ENCODE peak calls at places on chromosome 17, in eight cellular contexts. One of them, this sample, is unnamed.

GRCh38 chr17:9306086-9306485 is 269.5 kb downstream of the STX8 start:
- DNase-seq in substantia nigra: no peak
- DNase-seq in PC-9: no peak
- DNase-seq in mesothelial cell of epicardium: no peak
- DNase-seq in activated CD4-positive, alpha-beta T cell treated with anti-CD3 and anti-CD28 coated beads for 1 hour: no peak
- DNase-seq in T-helper 9 cell: no peak
- DNase-seq in GM03348: no peak
- DNase-seq in NCI-H1417: no peak
- DNase-seq in this sample: no peak

GRCh38 chr17:74987909-74988711 is 678 bp downstream of the CDR2L start:
- DNase-seq in substantia nigra: peak; percentile 75
- DNase-seq in PC-9: no peak
- DNase-seq in mesothelial cell of epicardium: peak; percentile 69
- DNase-seq in activated CD4-positive, alpha-beta T cell treated with anti-CD3 and anti-CD28 coated beads for 1 hour: no peak
- DNase-seq in T-helper 9 cell: peak; percentile 16
- DNase-seq in GM03348: peak; percentile 91
- DNase-seq in NCI-H1417: peak; percentile 54
- DNase-seq in this sample: peak; percentile 76

GRCh38 chr17:79023180-79023705 is 726 bp upstream of the C1QTNF1 start:
- DNase-seq in substantia nigra: no peak
- DNase-seq in PC-9: no peak
- DNase-seq in mesothelial cell of epicardium: no peak
- DNase-seq in activated CD4-positive, alpha-beta T cell treated with anti-CD3 and anti-CD28 coated beads for 1 hour: no peak
- DNase-seq in T-helper 9 cell: no peak
- DNase-seq in GM03348: no peak
- DNase-seq in NCI-H1417: no peak
- DNase-seq in this sample: no peak

GRCh38 chr17:62970617-62971016 is 4.6 kb downstream of the TANC2 start:
- DNase-seq in substantia nigra: no peak
- DNase-seq in PC-9: no peak
- DNase-seq in mesothelial cell of epicardium: no peak
- DNase-seq in activated CD4-positive, alpha-beta T cell treated with anti-CD3 and anti-CD28 coated beads for 1 hour: no peak
- DNase-seq in T-helper 9 cell: no peak
- DNase-seq in GM03348: no peak
- DNase-seq in NCI-H1417: no peak
- DNase-seq in this sample: no peak

GRCh38 chr17:7835818-7836595 is 2.0 kb downstream of the KDM6B start:
- DNase-seq in substantia nigra: peak; percentile 74
- DNase-seq in PC-9: no peak
- DNase-seq in mesothelial cell of epicardium: no peak
- DNase-seq in activated CD4-positive, alpha-beta T cell treated with anti-CD3 and anti-CD28 coated beads for 1 hour: no peak
- DNase-seq in T-helper 9 cell: peak; percentile 57
- DNase-seq in GM03348: peak; percentile 68
- DNase-seq in NCI-H1417: peak; percentile 66
- DNase-seq in this sample: peak; percentile 65

GRCh38 chr17:34720760-34721159 is 141.4 kb downstream of the TMEM132E start:
- DNase-seq in substantia nigra: no peak
- DNase-seq in PC-9: peak; percentile 87
- DNase-seq in mesothelial cell of epicardium: no peak
- DNase-seq in activated CD4-positive, alpha-beta T cell treated with anti-CD3 and anti-CD28 coated beads for 1 hour: no peak
- DNase-seq in T-helper 9 cell: no peak
- DNase-seq in GM03348: no peak
- DNase-seq in NCI-H1417: no peak
- DNase-seq in this sample: no peak

GRCh38 chr17:80012751-80013741 is 22.6 kb downstream of the TBC1D16 start:
- DNase-seq in substantia nigra: no peak
- DNase-seq in PC-9: no peak
- DNase-seq in mesothelial cell of epicardium: no peak
- DNase-seq in activated CD4-positive, alpha-beta T cell treated with anti-CD3 and anti-CD28 coated beads for 1 hour: no peak
- DNase-seq in T-helper 9 cell: no peak
- DNase-seq in GM03348: no peak
- DNase-seq in NCI-H1417: no peak
- DNase-seq in this sample: no peak

GRCh38 chr17:12180644-12181261 is 160.1 kb downstream of the MAP2K4 start:
- DNase-seq in substantia nigra: no peak
- DNase-seq in PC-9: peak; percentile 34
- DNase-seq in mesothelial cell of epicardium: no peak
- DNase-seq in activated CD4-positive, alpha-beta T cell treated with anti-CD3 and anti-CD28 coated beads for 1 hour: no peak
- DNase-seq in T-helper 9 cell: no peak
- DNase-seq in GM03348: peak; percentile 72
- DNase-seq in NCI-H1417: peak; percentile 44
- DNase-seq in this sample: peak; percentile 58

GRCh38 chr17:52546990-52547389 is 388.5 kb upstream of the CA10 start:
- DNase-seq in substantia nigra: no peak
- DNase-seq in PC-9: no peak
- DNase-seq in mesothelial cell of epicardium: no peak
- DNase-seq in activated CD4-positive, alpha-beta T cell treated with anti-CD3 and anti-CD28 coated beads for 1 hour: no peak
- DNase-seq in T-helper 9 cell: no peak
- DNase-seq in GM03348: no peak
- DNase-seq in NCI-H1417: no peak
- DNase-seq in this sample: no peak

GRCh38 chr17:65667656-65668055 is 106.2 kb upstream of the AXIN2 start:
- DNase-seq in substantia nigra: no peak
- DNase-seq in PC-9: no peak
- DNase-seq in mesothelial cell of epicardium: no peak
- DNase-seq in activated CD4-positive, alpha-beta T cell treated with anti-CD3 and anti-CD28 coated beads for 1 hour: no peak
- DNase-seq in T-helper 9 cell: no peak
- DNase-seq in GM03348: no peak
- DNase-seq in NCI-H1417: no peak
- DNase-seq in this sample: no peak

GRCh38 chr17:33152793-33153192 is 140.3 kb downstream of the ASIC2 start:
- DNase-seq in substantia nigra: no peak
- DNase-seq in PC-9: no peak
- DNase-seq in mesothelial cell of epicardium: no peak
- DNase-seq in activated CD4-positive, alpha-beta T cell treated with anti-CD3 and anti-CD28 coated beads for 1 hour: no peak
- DNase-seq in T-helper 9 cell: no peak
- DNase-seq in GM03348: no peak
- DNase-seq in NCI-H1417: no peak
- DNase-seq in this sample: no peak

GRCh38 chr17:17062356-17062755 is 20.1 kb downstream of the MPRIP start:
- DNase-seq in substantia nigra: no peak
- DNase-seq in PC-9: no peak
- DNase-seq in mesothelial cell of epicardium: no peak
- DNase-seq in activated CD4-positive, alpha-beta T cell treated with anti-CD3 and anti-CD28 coated beads for 1 hour: no peak
- DNase-seq in T-helper 9 cell: no peak
- DNase-seq in GM03348: no peak
- DNase-seq in NCI-H1417: peak; percentile 1
- DNase-seq in this sample: peak; percentile 71

GRCh38 chr17:39667262-39668140 is 752 bp upstream of the PNMT start:
- DNase-seq in substantia nigra: peak; percentile 40
- DNase-seq in PC-9: no peak
- DNase-seq in mesothelial cell of epicardium: no peak
- DNase-seq in activated CD4-positive, alpha-beta T cell treated with anti-CD3 and anti-CD28 coated beads for 1 hour: no peak
- DNase-seq in T-helper 9 cell: no peak
- DNase-seq in GM03348: no peak
- DNase-seq in NCI-H1417: peak; percentile 48
- DNase-seq in this sample: peak; percentile 52

GRCh38 chr17:50274945-50275221 is 617 bp downstream of the TMEM92 start:
- DNase-seq in substantia nigra: no peak
- DNase-seq in PC-9: no peak
- DNase-seq in mesothelial cell of epicardium: no peak
- DNase-seq in activated CD4-positive, alpha-beta T cell treated with anti-CD3 and anti-CD28 coated beads for 1 hour: no peak
- DNase-seq in T-helper 9 cell: no peak
- DNase-seq in GM03348: no peak
- DNase-seq in NCI-H1417: no peak
- DNase-seq in this sample: no peak

GRCh38 chr17:14346801-14347200 is 45.9 kb downstream of the HS3ST3B1 start:
- DNase-seq in substantia nigra: no peak
- DNase-seq in PC-9: no peak
- DNase-seq in mesothelial cell of epicardium: no peak
- DNase-seq in activated CD4-positive, alpha-beta T cell treated with anti-CD3 and anti-CD28 coated beads for 1 hour: no peak
- DNase-seq in T-helper 9 cell: no peak
- DNase-seq in GM03348: no peak
- DNase-seq in NCI-H1417: no peak
- DNase-seq in this sample: no peak

GRCh38 chr17:64423881-64424280 is 25.0 kb upstream of the MILR1 start:
- DNase-seq in substantia nigra: no peak
- DNase-seq in PC-9: no peak
- DNase-seq in mesothelial cell of epicardium: no peak
- DNase-seq in activated CD4-positive, alpha-beta T cell treated with anti-CD3 and anti-CD28 coated beads for 1 hour: no peak
- DNase-seq in T-helper 9 cell: no peak
- DNase-seq in GM03348: no peak
- DNase-seq in NCI-H1417: no peak
- DNase-seq in this sample: no peak

GRCh38 chr17:73058022-73058421 is 34.5 kb downstream of the SLC39A11 start:
- DNase-seq in substantia nigra: no peak
- DNase-seq in PC-9: no peak
- DNase-seq in mesothelial cell of epicardium: no peak
- DNase-seq in activated CD4-positive, alpha-beta T cell treated with anti-CD3 and anti-CD28 coated beads for 1 hour: no peak
- DNase-seq in T-helper 9 cell: no peak
- DNase-seq in GM03348: no peak
- DNase-seq in NCI-H1417: no peak
- DNase-seq in this sample: no peak

GRCh38 chr17:69448431-69449102 is 34.1 kb downstream of the MAP2K6 start:
- DNase-seq in substantia nigra: peak; percentile 65
- DNase-seq in PC-9: no peak
- DNase-seq in mesothelial cell of epicardium: no peak
- DNase-seq in activated CD4-positive, alpha-beta T cell treated with anti-CD3 and anti-CD28 coated beads for 1 hour: no peak
- DNase-seq in T-helper 9 cell: no peak
- DNase-seq in GM03348: no peak
- DNase-seq in NCI-H1417: peak; percentile 59
- DNase-seq in this sample: no peak

GRCh38 chr17:45276031-45276430 is 14.1 kb upstream of the SPATA32 start:
- DNase-seq in substantia nigra: no peak
- DNase-seq in PC-9: no peak
- DNase-seq in mesothelial cell of epicardium: no peak
- DNase-seq in activated CD4-positive, alpha-beta T cell treated with anti-CD3 and anti-CD28 coated beads for 1 hour: no peak
- DNase-seq in T-helper 9 cell: no peak
- DNase-seq in GM03348: no peak
- DNase-seq in NCI-H1417: no peak
- DNase-seq in this sample: peak; percentile 83

GRCh38 chr17:67434061-67434525 is 57.0 kb downstream of the PITPNC1 start:
- DNase-seq in substantia nigra: no peak
- DNase-seq in PC-9: no peak
- DNase-seq in mesothelial cell of epicardium: no peak
- DNase-seq in activated CD4-positive, alpha-beta T cell treated with anti-CD3 and anti-CD28 coated beads for 1 hour: peak; percentile 23
- DNase-seq in T-helper 9 cell: peak; percentile 55
- DNase-seq in GM03348: no peak
- DNase-seq in NCI-H1417: no peak
- DNase-seq in this sample: no peak

GRCh38 chr17:51860934-51861561 is 297.5 kb downstream of the CA10 start:
- DNase-seq in substantia nigra: no peak
- DNase-seq in PC-9: no peak
- DNase-seq in mesothelial cell of epicardium: no peak
- DNase-seq in activated CD4-positive, alpha-beta T cell treated with anti-CD3 and anti-CD28 coated beads for 1 hour: no peak
- DNase-seq in T-helper 9 cell: no peak
- DNase-seq in GM03348: peak; percentile 5
- DNase-seq in NCI-H1417: peak; percentile 24
- DNase-seq in this sample: peak; percentile 68

GRCh38 chr17:73288534-73289302 is 23.1 kb downstream of the CDC42EP4 start:
- DNase-seq in substantia nigra: peak; percentile 16
- DNase-seq in PC-9: peak; percentile 76
- DNase-seq in mesothelial cell of epicardium: no peak
- DNase-seq in activated CD4-positive, alpha-beta T cell treated with anti-CD3 and anti-CD28 coated beads for 1 hour: no peak
- DNase-seq in T-helper 9 cell: no peak
- DNase-seq in GM03348: no peak
- DNase-seq in NCI-H1417: no peak
- DNase-seq in this sample: no peak

GRCh38 chr17:54754560-54754959 is 146.1 kb upstream of the TOM1L1 start:
- DNase-seq in substantia nigra: no peak
- DNase-seq in PC-9: no peak
- DNase-seq in mesothelial cell of epicardium: no peak
- DNase-seq in activated CD4-positive, alpha-beta T cell treated with anti-CD3 and anti-CD28 coated beads for 1 hour: no peak
- DNase-seq in T-helper 9 cell: no peak
- DNase-seq in GM03348: no peak
- DNase-seq in NCI-H1417: no peak
- DNase-seq in this sample: peak; percentile 12

GRCh38 chr17:58415371-58416055 is 1.8 kb downstream of the RNF43 start:
- DNase-seq in substantia nigra: peak; percentile 4
- DNase-seq in PC-9: no peak
- DNase-seq in mesothelial cell of epicardium: no peak
- DNase-seq in activated CD4-positive, alpha-beta T cell treated with anti-CD3 and anti-CD28 coated beads for 1 hour: no peak
- DNase-seq in T-helper 9 cell: no peak
- DNase-seq in GM03348: no peak
- DNase-seq in NCI-H1417: peak; percentile 67
- DNase-seq in this sample: no peak

GRCh38 chr17:2181206-2181983 is 122.2 kb downstream of the SMG6 start:
- DNase-seq in substantia nigra: peak; percentile 85
- DNase-seq in PC-9: no peak
- DNase-seq in mesothelial cell of epicardium: no peak
- DNase-seq in activated CD4-positive, alpha-beta T cell treated with anti-CD3 and anti-CD28 coated beads for 1 hour: no peak
- DNase-seq in T-helper 9 cell: no peak
- DNase-seq in GM03348: peak; percentile 83
- DNase-seq in NCI-H1417: no peak
- DNase-seq in this sample: peak; percentile 64

GRCh38 chr17:57106107-57106835 is 21.2 kb downstream of the AKAP1 start:
- DNase-seq in substantia nigra: no peak
- DNase-seq in PC-9: no peak
- DNase-seq in mesothelial cell of epicardium: no peak
- DNase-seq in activated CD4-positive, alpha-beta T cell treated with anti-CD3 and anti-CD28 coated beads for 1 hour: no peak
- DNase-seq in T-helper 9 cell: no peak
- DNase-seq in GM03348: no peak
- DNase-seq in NCI-H1417: peak; percentile 12
- DNase-seq in this sample: peak; percentile 76

GRCh38 chr17:75731086-75731715 is 9.9 kb downstream of the ITGB4 start:
- DNase-seq in substantia nigra: no peak
- DNase-seq in PC-9: no peak
- DNase-seq in mesothelial cell of epicardium: no peak
- DNase-seq in activated CD4-positive, alpha-beta T cell treated with anti-CD3 and anti-CD28 coated beads for 1 hour: no peak
- DNase-seq in T-helper 9 cell: no peak
- DNase-seq in GM03348: no peak
- DNase-seq in NCI-H1417: no peak
- DNase-seq in this sample: no peak

GRCh38 chr17:4433515-4434031 is at the start of gene SPNS3:
- DNase-seq in substantia nigra: peak; percentile 18
- DNase-seq in PC-9: no peak
- DNase-seq in mesothelial cell of epicardium: no peak
- DNase-seq in activated CD4-positive, alpha-beta T cell treated with anti-CD3 and anti-CD28 coated beads for 1 hour: peak; percentile 8
- DNase-seq in T-helper 9 cell: no peak
- DNase-seq in GM03348: no peak
- DNase-seq in NCI-H1417: no peak
- DNase-seq in this sample: no peak

GRCh38 chr17:57266842-57267241 is 10.5 kb downstream of the MSI2 start:
- DNase-seq in substantia nigra: no peak
- DNase-seq in PC-9: no peak
- DNase-seq in mesothelial cell of epicardium: no peak
- DNase-seq in activated CD4-positive, alpha-beta T cell treated with anti-CD3 and anti-CD28 coated beads for 1 hour: no peak
- DNase-seq in T-helper 9 cell: no peak
- DNase-seq in GM03348: no peak
- DNase-seq in NCI-H1417: no peak
- DNase-seq in this sample: no peak

GRCh38 chr17:29514792-29515191 is 52.0 kb downstream of the ABHD15 start:
- DNase-seq in substantia nigra: no peak
- DNase-seq in PC-9: no peak
- DNase-seq in mesothelial cell of epicardium: no peak
- DNase-seq in activated CD4-positive, alpha-beta T cell treated with anti-CD3 and anti-CD28 coated beads for 1 hour: no peak
- DNase-seq in T-helper 9 cell: no peak
- DNase-seq in GM03348: peak; percentile 13
- DNase-seq in NCI-H1417: no peak
- DNase-seq in this sample: peak; percentile 45

GRCh38 chr17:75835315-75835987 is 8.8 kb downstream of the UNC13D start:
- DNase-seq in substantia nigra: no peak
- DNase-seq in PC-9: no peak
- DNase-seq in mesothelial cell of epicardium: no peak
- DNase-seq in activated CD4-positive, alpha-beta T cell treated with anti-CD3 and anti-CD28 coated beads for 1 hour: no peak
- DNase-seq in T-helper 9 cell: no peak
- DNase-seq in GM03348: peak; percentile 41
- DNase-seq in NCI-H1417: peak; percentile 53
- DNase-seq in this sample: peak; percentile 31

GRCh38 chr17:70780031-70780430 is 610.7 kb downstream of the KCNJ2 start:
- DNase-seq in substantia nigra: no peak
- DNase-seq in PC-9: no peak
- DNase-seq in mesothelial cell of epicardium: no peak
- DNase-seq in activated CD4-positive, alpha-beta T cell treated with anti-CD3 and anti-CD28 coated beads for 1 hour: no peak
- DNase-seq in T-helper 9 cell: no peak
- DNase-seq in GM03348: no peak
- DNase-seq in NCI-H1417: no peak
- DNase-seq in this sample: no peak

GRCh38 chr17:30917050-30917449 is 4.7 kb upstream of the ADAP2 start:
- DNase-seq in substantia nigra: no peak
- DNase-seq in PC-9: no peak
- DNase-seq in mesothelial cell of epicardium: no peak
- DNase-seq in activated CD4-positive, alpha-beta T cell treated with anti-CD3 and anti-CD28 coated beads for 1 hour: no peak
- DNase-seq in T-helper 9 cell: no peak
- DNase-seq in GM03348: no peak
- DNase-seq in NCI-H1417: no peak
- DNase-seq in this sample: no peak

GRCh38 chr17:78302478-78302877 is 57.4 kb downstream of the SOCS3 start:
- DNase-seq in substantia nigra: no peak
- DNase-seq in PC-9: no peak
- DNase-seq in mesothelial cell of epicardium: no peak
- DNase-seq in activated CD4-positive, alpha-beta T cell treated with anti-CD3 and anti-CD28 coated beads for 1 hour: no peak
- DNase-seq in T-helper 9 cell: no peak
- DNase-seq in GM03348: no peak
- DNase-seq in NCI-H1417: no peak
- DNase-seq in this sample: no peak